ENCODE peak calls at places on chromosomes 16 and 17, in eight cellular contexts. M is left ventricle myocardium superior, L is NCI-H460, P is epithelial cell of esophagus, B is NCI-H774, Z is neural progenitor cell, N is NCI-H1436 treated with DMSO at 0.1 percent for 48 hours, J is cardiac fibroblast. U is an unnamed sample.

GRCh38 chr16:1472974-1473373 is 1.9 kb downstream of the CLCN7 start:
- DNase-seq in M (no peak), L (no peak), P (no peak), B (no peak), Z (no peak), N (no peak), J (no peak), U (no peak)

GRCh38 chr17:42969006-42969581 is 4.8 kb upstream of the AARSD1 start:
- DNase-seq in M (no peak), L (no peak), P (no peak), B (no peak), Z (no peak), N (no peak), J (peak), U (no peak)

GRCh38 chr17:55295411-55296170 is 30.8 kb downstream of the HLF start:
- DNase-seq in M (peak), L (peak), P (peak), B (peak), Z (peak), N (peak), J (peak), U (no peak)

GRCh38 chr17:57466042-57466471 is 209.7 kb downstream of the MSI2 start:
- DNase-seq in M (no peak), L (no peak), P (no peak), B (no peak), Z (peak), N (no peak), J (no peak), U (no peak)

GRCh38 chr17:44159519-44160210 is 10.8 kb upstream of the ASB16 start:
- DNase-seq in M (no peak), L (no peak), P (no peak), B (no peak), Z (no peak), N (no peak), J (no peak), U (no peak)

GRCh38 chr17:40487371-40488020 is 13.9 kb downstream of the TNS4 start:
- DNase-seq in M (no peak), L (no peak), P (peak), B (no peak), Z (no peak), N (no peak), J (no peak), U (peak)

GRCh38 chr17:73722163-73722562 is 77.9 kb upstream of the SDK2 start:
- DNase-seq in M (no peak), L (no peak), P (no peak), B (peak), Z (no peak), N (no peak), J (no peak), U (no peak)

GRCh38 chr16:1779234-1779701 is 3.1 kb downstream of the SPSB3 start:
- DNase-seq in M (peak), L (no peak), P (no peak), B (no peak), Z (no peak), N (no peak), J (no peak), U (no peak)

GRCh38 chr17:72304859-72305258 is 184.0 kb downstream of the SOX9 start:
- DNase-seq in M (no peak), L (no peak), P (no peak), B (no peak), Z (no peak), N (no peak), J (no peak), U (no peak)